ENCODE peak calls at places on chromosomes 5 and 9, in ten cellular contexts. L is GM23338; H is heart right ventricle; Q is lung; O is esophagus squamous epithelium; Z is natural killer cell; U is uterus; I is AG04450; S is CD8-positive, alpha-beta T cell; N is GM12864. E is an unnamed sample.

GRCh38 chr9:83956288-83957028 is 23.6 kb downstream of the HNRNPK start:
- DNase-seq in L (peak), H (peak), Q (peak), O (no peak), Z (peak), U (peak), I (no peak), S (peak), N (peak), E (peak)

GRCh38 chr9:7086389-7086788 is 328.6 kb downstream of the KDM4C start:
- DNase-seq in L (no peak), H (no peak), Q (no peak), O (no peak), Z (no peak), U (no peak), I (no peak), S (no peak), N (no peak), E (no peak)

GRCh38 chr9:125805057-125805456 is 57.9 kb downstream of the PBX3 start:
- DNase-seq in L (no peak), H (no peak), Q (no peak), O (no peak), Z (no peak), U (no peak), I (peak), S (no peak), N (no peak), E (no peak)

GRCh38 chr5:10233011-10233410 is 16.7 kb downstream of the ATPSCKMT start:
- DNase-seq in L (no peak), H (no peak), Q (no peak), O (no peak), Z (no peak), U (no peak), I (no peak), S (no peak), N (no peak), E (peak)

GRCh38 chr5:157464518-157465171 is 4.6 kb downstream of the NIPAL4 start:
- DNase-seq in L (peak), H (no peak), Q (peak), O (no peak), Z (no peak), U (peak), I (peak), S (no peak), N (peak), E (no peak)

GRCh38 chr9:31388660-31389059 is 995.8 kb upstream of the ACO1 start:
- DNase-seq in L (no peak), H (no peak), Q (no peak), O (no peak), Z (no peak), U (no peak), I (no peak), S (no peak), N (no peak), E (no peak)

GRCh38 chr9:124309665-124310064 is 51.9 kb downstream of the NEK6 start:
- DNase-seq in L (peak), H (no peak), Q (peak), O (no peak), Z (no peak), U (peak), I (peak), S (no peak), N (no peak), E (no peak)

GRCh38 chr9:136436055-136436634 is 3.5 kb downstream of the INPP5E start:
- DNase-seq in L (no peak), H (no peak), Q (no peak), O (no peak), Z (no peak), U (no peak), I (no peak), S (no peak), N (no peak), E (no peak)

GRCh38 chr9:126519660-126520425 is 93.9 kb upstream of the LMX1B start:
- DNase-seq in L (no peak), H (no peak), Q (no peak), O (no peak), Z (no peak), U (no peak), I (no peak), S (no peak), N (no peak), E (no peak)

GRCh38 chr5:102211165-102211564 is 84.9 kb downstream of the SLCO4C1 start:
- DNase-seq in L (no peak), H (no peak), Q (no peak), O (no peak), Z (no peak), U (no peak), I (no peak), S (no peak), N (no peak), E (no peak)

GRCh38 chr9:18075253-18075977 is 398.5 kb upstream of the ADAMTSL1 start:
- DNase-seq in L (no peak), H (no peak), Q (no peak), O (no peak), Z (no peak), U (peak), I (no peak), S (no peak), N (no peak), E (no peak)

GRCh38 chr5:87069974-87070608 is 197.6 kb upstream of the RASA1 start:
- DNase-seq in L (peak), H (peak), Q (no peak), O (no peak), Z (no peak), U (no peak), I (peak), S (no peak), N (peak), E (no peak)

GRCh38 chr5:149083846-149084245 is 21.0 kb upstream of the SH3TC2 start:
- DNase-seq in L (no peak), H (no peak), Q (no peak), O (no peak), Z (no peak), U (no peak), I (no peak), S (no peak), N (no peak), E (no peak)

GRCh38 chr5:14107536-14107935 is 35.6 kb upstream of the TRIO start:
- DNase-seq in L (no peak), H (no peak), Q (no peak), O (no peak), Z (no peak), U (no peak), I (no peak), S (no peak), N (no peak), E (no peak)

GRCh38 chr5:149227168-149227826 is 44.4 kb upstream of the AFAP1L1 start:
- DNase-seq in L (no peak), H (no peak), Q (no peak), O (no peak), Z (no peak), U (no peak), I (no peak), S (no peak), N (no peak), E (no peak)

GRCh38 chr5:172123269-172123692 is 64.7 kb downstream of the STK10 start:
- DNase-seq in L (peak), H (peak), Q (peak), O (no peak), Z (no peak), U (no peak), I (no peak), S (no peak), N (no peak), E (no peak)

DNA sequence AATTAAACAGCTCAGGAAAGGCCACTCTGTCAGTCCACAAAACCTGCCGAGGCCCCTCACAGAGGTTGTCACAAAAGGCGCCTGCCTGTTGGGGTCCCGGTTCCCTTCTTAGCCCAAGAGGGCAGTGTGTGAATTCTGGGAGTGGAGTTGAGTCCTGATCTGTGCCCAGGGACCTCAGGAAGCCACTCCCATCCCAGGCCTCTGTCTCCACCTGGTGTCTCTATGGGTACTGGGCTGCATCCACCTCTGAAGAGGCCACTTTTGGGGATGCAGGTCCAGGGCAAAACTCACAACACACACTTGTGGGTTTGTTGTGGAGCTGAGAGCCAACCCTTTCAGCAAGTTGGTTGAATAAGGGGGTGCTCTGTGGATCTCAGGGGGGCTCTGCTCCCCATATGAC is 74.3 kb upstream of the STXBP1 start:
- DNase-seq in L (peak), H (no peak), Q (no peak), O (no peak), Z (no peak), U (no peak), I (no peak), S (no peak), N (no peak), E (no peak)
- TF ChIP-seq CTCF in L (peak), H (peak), Q (no peak), O (peak), Z (no peak), U (no peak), I (peak), S (no peak), N (no peak), E (no peak)

GRCh38 chr5:39547548-39548154 is 122.9 kb upstream of the DAB2 start:
- DNase-seq in L (peak), H (peak), Q (peak), O (no peak), Z (no peak), U (peak), I (peak), S (peak), N (no peak), E (no peak)
- TF ChIP-seq CTCF in L (peak), H (peak), Q (peak), O (peak), Z (peak), U (peak), I (peak), S (peak), N (peak), E (peak)

GRCh38 chr5:122705876-122706275 is 69.0 kb upstream of the SNX2 start:
- DNase-seq in L (no peak), H (no peak), Q (no peak), O (no peak), Z (no peak), U (no peak), I (no peak), S (no peak), N (no peak), E (no peak)

GRCh38 chr5:122702524-122702875 is 72.4 kb upstream of the SNX2 start:
- DNase-seq in L (no peak), H (no peak), Q (no peak), O (no peak), Z (no peak), U (no peak), I (no peak), S (no peak), N (no peak), E (no peak)

GRCh38 chr5:122703214-122703613 is 71.7 kb upstream of the SNX2 start:
- DNase-seq in L (no peak), H (no peak), Q (no peak), O (no peak), Z (no peak), U (no peak), I (no peak), S (no peak), N (no peak), E (no peak)

GRCh38 chr5:122701640-122702523 is 73.0 kb upstream of the SNX2 start:
- DNase-seq in L (no peak), H (no peak), Q (no peak), O (no peak), Z (no peak), U (no peak), I (no peak), S (no peak), N (peak), E (no peak)

GRCh38 chr5:122704247-122705036 is 70.4 kb upstream of the SNX2 start:
- DNase-seq in L (peak), H (no peak), Q (no peak), O (no peak), Z (no peak), U (no peak), I (peak), S (no peak), N (no peak), E (no peak)
- TF ChIP-seq CTCF in L (peak), H (peak), Q (no peak), O (peak), Z (no peak), U (peak), I (peak), S (peak), N (peak), E (peak)

GRCh38 chr5:114935490-114935889 is 234.2 kb downstream of the TRIM36 start:
- DNase-seq in L (no peak), H (no peak), Q (no peak), O (no peak), Z (no peak), U (no peak), I (no peak), S (no peak), N (no peak), E (no peak)
- TF ChIP-seq CTCF in L (no peak), H (no peak), Q (no peak), O (no peak), Z (no peak), U (no peak), I (no peak), S (no peak), N (no peak), E (no peak)

GRCh38 chr9:15837079-15837679 is 284.3 kb downstream of the CCDC171 start:
- DNase-seq in L (peak), H (peak), Q (no peak), O (no peak), Z (no peak), U (peak), I (peak), S (peak), N (peak), E (no peak)
- TF ChIP-seq CTCF in L (peak), H (peak), Q (peak), O (peak), Z (peak), U (peak), I (peak), S (peak), N (peak), E (peak)

DNA sequence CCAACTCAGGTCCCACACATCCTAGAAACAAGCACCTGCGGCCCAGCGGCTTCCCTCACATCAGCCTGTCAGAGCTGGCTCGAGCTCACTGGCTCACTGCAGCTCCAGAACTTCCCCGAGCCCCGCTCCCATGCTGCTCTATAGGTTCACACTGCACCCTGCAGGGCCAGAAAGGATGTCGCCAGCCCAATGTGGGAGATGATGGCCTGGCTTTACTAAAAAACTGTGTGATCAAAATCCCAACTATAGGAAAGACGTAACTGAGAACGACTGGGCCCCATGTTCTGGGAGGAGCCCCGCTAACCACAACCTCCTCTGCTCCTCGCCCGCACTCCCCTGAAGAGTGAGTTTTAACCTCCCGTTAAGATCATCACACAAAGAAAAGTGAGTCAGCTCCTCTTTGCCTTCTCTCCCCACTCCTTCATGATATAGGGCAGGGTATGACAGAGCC is 4.6 kb downstream of the SURF4 start:
- DNase-seq in L (no peak), H (no peak), Q (no peak), O (no peak), Z (peak), U (no peak), I (no peak), S (peak), N (no peak), E (no peak)
- TF ChIP-seq CTCF in L (no peak), H (no peak), Q (no peak), O (no peak), Z (no peak), U (no peak), I (no peak), S (no peak), N (peak), E (no peak)

GRCh38 chr5:123690821-123691220 is 178.8 kb downstream of the CSNK1G3 start:
- DNase-seq in L (no peak), H (no peak), Q (no peak), O (no peak), Z (no peak), U (no peak), I (no peak), S (no peak), N (no peak), E (no peak)
- TF ChIP-seq CTCF in L (no peak), H (no peak), Q (no peak), O (no peak), Z (no peak), U (no peak), I (no peak), S (no peak), N (no peak), E (no peak)

DNA sequence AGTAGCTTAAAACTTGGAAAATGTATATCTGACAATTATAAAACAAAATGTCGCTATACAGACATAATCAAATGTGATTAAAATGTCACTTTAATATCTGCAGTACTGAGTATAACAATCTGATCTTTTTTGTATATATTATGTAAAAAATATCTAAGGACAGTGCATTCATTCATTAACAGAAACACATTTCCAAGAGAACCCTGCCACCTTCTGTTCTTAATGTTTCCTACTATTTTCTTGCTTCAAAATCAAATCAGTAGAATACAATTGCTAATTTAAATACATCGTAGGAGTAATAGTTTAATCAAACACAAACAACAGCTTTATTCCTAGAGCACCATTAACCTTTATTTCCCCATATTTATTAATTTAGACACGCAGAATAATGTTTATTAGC is 142.6 kb upstream of the ST8SIA4 start:
- DNase-seq in L (no peak), H (no peak), Q (no peak), O (no peak), Z (no peak), U (no peak), I (no peak), S (no peak), N (no peak), E (no peak)
- TF ChIP-seq CTCF in L (no peak), H (peak), Q (peak), O (no peak), Z (peak), U (no peak), I (peak), S (peak), N (peak), E (peak)

DNA sequence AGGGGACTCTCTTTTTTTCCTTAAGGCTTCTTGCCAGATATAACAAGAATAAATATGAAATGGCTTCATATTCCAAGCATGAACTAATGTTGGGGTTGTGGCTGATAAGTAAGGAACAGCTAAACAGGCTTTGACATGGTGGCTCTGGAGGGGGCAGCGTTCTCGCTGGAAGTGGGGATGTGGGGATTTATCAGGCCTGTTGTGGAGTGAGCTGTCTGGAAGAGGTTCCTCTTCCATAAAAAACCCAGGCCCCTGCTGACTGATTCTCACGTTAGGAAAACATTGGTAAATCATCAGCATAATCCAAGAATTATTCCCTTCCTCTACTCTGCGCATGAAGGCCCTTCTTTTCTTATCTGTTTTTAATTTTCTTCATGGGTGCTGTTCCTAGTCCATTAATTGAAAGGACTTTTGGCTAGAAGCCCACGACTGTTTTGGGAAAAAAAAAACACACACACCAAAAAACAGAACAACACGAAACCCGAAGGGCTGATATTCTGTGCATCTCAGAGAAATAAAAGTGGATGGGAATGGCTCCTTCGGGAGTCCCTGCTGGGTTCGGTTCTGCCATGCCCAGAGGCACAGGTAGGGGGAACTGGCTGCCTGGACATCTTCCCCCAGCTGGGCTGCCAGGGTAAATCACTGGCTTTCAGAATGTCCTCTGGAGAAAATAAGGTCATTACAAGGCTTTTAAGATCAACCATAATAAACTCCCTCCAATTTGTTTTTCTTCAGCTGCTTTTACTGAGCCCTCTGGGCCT is 297.0 kb downstream of the SLIT3 start:
- DNase-seq in L (peak), H (no peak), Q (no peak), O (no peak), Z (no peak), U (peak), I (no peak), S (no peak), N (no peak), E (no peak)
- TF ChIP-seq CTCF in L (peak), H (peak), Q (no peak), O (no peak), Z (no peak), U (peak), I (no peak), S (no peak), N (no peak), E (peak)

E was measured in type B pancreatic cell.